ENCODE peak calls at places on chromosomes 2 and 18, in four cellular contexts. M, U, W and G are unnamed samples.

GRCh38 chr2:156199588-156199987 is 132.9 kb downstream of the NR4A2 start:
- DNase-seq in M (peak; percentile 79), U (no peak), W (no peak), G (no peak)

GRCh38 chr2:54560146-54560881 is 104.2 kb downstream of the SPTBN1 start:
- DNase-seq in M (peak; percentile 59), U (no peak), W (peak; percentile 54), G (peak; percentile 82)

GRCh38 chr2:20455076-20455587 is 8.3 kb downstream of the RHOB start:
- DNase-seq in M (no peak), U (no peak), W (no peak), G (no peak)

GRCh38 chr2:72973566-72974435 is 56.5 kb downstream of the EMX1 start:
- DNase-seq in M (peak; percentile 69), U (no peak), W (peak; percentile 89), G (peak; percentile 74)

GRCh38 chr18:51430538-51430937 is 233.1 kb upstream of the MEX3C start:
- DNase-seq in M (peak; percentile 57), U (no peak), W (no peak), G (no peak)

GRCh38 chr2:12284487-12284886 is 432.2 kb upstream of the TRIB2 start:
- DNase-seq in M (peak; percentile 24), U (no peak), W (no peak), G (no peak)

GRCh38 chr2:102509749-102510148 is 36.7 kb downstream of the SLC9A4 start:
- DNase-seq in M (peak; percentile 84), U (peak; percentile 5), W (no peak), G (no peak)

GRCh38 chr18:3062798-3063563 is 50.0 kb upstream of the LPIN2 start:
- DNase-seq in M (peak; percentile 54), U (no peak), W (peak; percentile 24), G (no peak)

GRCh38 chr2:19131871-19132270 is 226.6 kb downstream of the OSR1 start:
- DNase-seq in M (peak; percentile 24), U (no peak), W (no peak), G (peak; percentile 55)

GRCh38 chr18:6024740-6025139 is 129.4 kb upstream of the TMEM200C start:
- DNase-seq in M (no peak), U (no peak), W (no peak), G (no peak)

GRCh38 chr2:77642339-77642738 is 120.2 kb upstream of the LRRTM4 start:
- DNase-seq in M (no peak), U (no peak), W (no peak), G (no peak)

GRCh38 chr2:28352726-28353125 is 39.9 kb upstream of the FOSL2 start:
- DNase-seq in M (no peak), U (no peak), W (no peak), G (no peak)

GRCh38 chr18:47397671-47398319 is 146.3 kb upstream of the SKOR2 start:
- DNase-seq in M (no peak), U (no peak), W (no peak), G (no peak)

GRCh38 chr18:38415811-38416210 is 850.2 kb upstream of the CELF4 start:
- DNase-seq in M (no peak), U (no peak), W (no peak), G (no peak)

GRCh38 chr18:10353791-10354190 is 100.6 kb upstream of the APCDD1 start:
- DNase-seq in M (peak; percentile 74), U (no peak), W (peak; percentile 19), G (peak; percentile 76)

GRCh38 chr2:72181616-72182015 is 34.0 kb upstream of the CYP26B1 start:
- DNase-seq in M (no peak), U (no peak), W (no peak), G (no peak)

GRCh38 chr2:69665152-69665551 is 21.6 kb upstream of the AAK1 start:
- DNase-seq in M (no peak), U (no peak), W (no peak), G (no peak)

GRCh38 chr2:106572541-106573148 is 85.5 kb downstream of the CD8B2 start:
- DNase-seq in M (peak; percentile 30), U (no peak), W (no peak), G (peak; percentile 19)

GRCh38 chr18:61900504-61901281 is 7.9 kb upstream of the RNF152 start:
- DNase-seq in M (no peak), U (no peak), W (no peak), G (no peak)

GRCh38 chr2:68385232-68385906 is 20.3 kb downstream of the PLEK start:
- DNase-seq in M (no peak), U (no peak), W (no peak), G (no peak)

GRCh38 chr2:71714601-71715240 is 261.4 kb downstream of the DYSF start:
- DNase-seq in M (no peak), U (no peak), W (no peak), G (no peak)

GRCh38 chr2:128533101-128533500 is 214.4 kb upstream of the HS6ST1 start:
- DNase-seq in M (no peak), U (no peak), W (no peak), G (no peak)

GRCh38 chr2:43311276-43311675 is 84.9 kb upstream of the ZFP36L2 start:
- DNase-seq in M (peak; percentile 85), U (no peak), W (no peak), G (no peak)

GRCh38 chr2:134558208-134558890 is 160.5 kb downstream of the TMEM163 start:
- DNase-seq in M (no peak), U (no peak), W (no peak), G (no peak)

GRCh38 chr2:55519908-55520885 is 679 bp downstream of the CFAP36 start:
- DNase-seq in M (peak; percentile 34), U (peak; percentile 48), W (peak; percentile 31), G (no peak)

GRCh38 chr18:55318864-55319516 is 269.0 kb downstream of the TCF4 start:
- DNase-seq in M (no peak), U (no peak), W (no peak), G (no peak)

GRCh38 chr2:160751021-160751420 is 257.4 kb upstream of the RBMS1 start:
- DNase-seq in M (peak; percentile 61), U (no peak), W (no peak), G (no peak)